ENCODE peak calls at places on chromosome 18, in eight cellular contexts. A is upper lobe of right lung; S is CD8-positive, alpha-beta memory T cell; N is transverse colon; D is ovary; K is stomach; M is CD8-positive, alpha-beta T cell; U is sigmoid colon. X is an unnamed sample.
A peak's percentile ranks its signal among the peaks of the same experiment; 100 is the strongest.

GRCh38 chr18:10122116-10122515 is 208.3 kb downstream of the VAPA start:
- DNase-seq in A (no peak), S (no peak), N (no peak), D (no peak), K (no peak), M (no peak), U (no peak), X (no peak)

GRCh38 chr18:48827321-48828200 is 123.2 kb downstream of the SMAD7 start:
- DNase-seq in A (peak; percentile 50), S (no peak), N (no peak), D (no peak), K (peak; percentile 24), M (no peak), U (peak; percentile 61), X (peak; percentile 4)

GRCh38 chr18:49464718-49465598 is 4.5 kb upstream of the DYM start:
- DNase-seq in A (no peak), S (no peak), N (no peak), D (no peak), K (no peak), M (no peak), U (no peak), X (no peak)

GRCh38 chr18:57837917-57838548 is 34.9 kb upstream of the ATP8B1 start:
- DNase-seq in A (no peak), S (no peak), N (no peak), D (no peak), K (no peak), M (no peak), U (no peak), X (no peak)

GRCh38 chr18:39453356-39453755 is 1887.8 kb upstream of the CELF4 start:
- DNase-seq in A (no peak), S (no peak), N (no peak), D (no peak), K (no peak), M (no peak), U (no peak), X (no peak)

GRCh38 chr18:45793295-45793965 is 32.0 kb upstream of the SIGLEC15 start:
- DNase-seq in A (no peak), S (no peak), N (no peak), D (no peak), K (no peak), M (no peak), U (no peak), X (peak; percentile 50)

GRCh38 chr18:58222439-58223125 is 178.6 kb downstream of the NEDD4L start:
- DNase-seq in A (no peak), S (no peak), N (no peak), D (no peak), K (no peak), M (no peak), U (no peak), X (no peak)

GRCh38 chr18:9337875-9338274 is 3.3 kb downstream of the TWSG1 start:
- DNase-seq in A (no peak), S (no peak), N (no peak), D (no peak), K (no peak), M (no peak), U (no peak), X (no peak)

GRCh38 chr18:9643549-9643948 is 29.2 kb upstream of the PPP4R1 start:
- DNase-seq in A (no peak), S (no peak), N (no peak), D (no peak), K (no peak), M (no peak), U (no peak), X (peak; percentile 76)

GRCh38 chr18:12750076-12750707 is 47.4 kb downstream of the PSMG2 start:
- DNase-seq in A (no peak), S (no peak), N (peak; percentile 40), D (no peak), K (no peak), M (no peak), U (no peak), X (no peak)

GRCh38 chr18:36402765-36403396 is 105.4 kb downstream of the FHOD3 start:
- DNase-seq in A (no peak), S (no peak), N (peak; percentile 21), D (peak; percentile 46), K (no peak), M (no peak), U (peak; percentile 78), X (no peak)

GRCh38 chr18:27235218-27235870 is 50.2 kb upstream of the CHST9 start:
- DNase-seq in A (no peak), S (no peak), N (no peak), D (no peak), K (no peak), M (no peak), U (no peak), X (no peak)

GRCh38 chr18:34647251-34647650 is 62.8 kb upstream of the DTNA start:
- DNase-seq in A (no peak), S (no peak), N (no peak), D (no peak), K (no peak), M (no peak), U (no peak), X (peak; percentile 43)

GRCh38 chr18:42706029-42706608 is 409.4 kb downstream of the RIT2 start:
- DNase-seq in A (no peak), S (no peak), N (no peak), D (no peak), K (no peak), M (no peak), U (no peak), X (no peak)

GRCh38 chr18:14074187-14074586 is 58.0 kb downstream of the ZNF519 start:
- DNase-seq in A (no peak), S (no peak), N (no peak), D (no peak), K (no peak), M (no peak), U (no peak), X (no peak)

GRCh38 chr18:32742620-32743019 is 30.2 kb downstream of the KLHL14 start:
- DNase-seq in A (no peak), S (no peak), N (no peak), D (no peak), K (no peak), M (no peak), U (no peak), X (no peak)

GRCh38 chr18:41761329-41762028 is 193.6 kb upstream of the PIK3C3 start:
- DNase-seq in A (no peak), S (no peak), N (no peak), D (no peak), K (no peak), M (no peak), U (no peak), X (no peak)

GRCh38 chr18:11721720-11722119 is 32.7 kb downstream of the GNAL start:
- DNase-seq in A (no peak), S (no peak), N (no peak), D (no peak), K (no peak), M (no peak), U (no peak), X (no peak)

GRCh38 chr18:11162889-11163288 is 13.5 kb upstream of the PIEZO2 start:
- DNase-seq in A (no peak), S (no peak), N (no peak), D (no peak), K (no peak), M (no peak), U (no peak), X (no peak)

GRCh38 chr18:9404565-9405060 is 70.0 kb downstream of the TWSG1 start:
- DNase-seq in A (no peak), S (no peak), N (no peak), D (no peak), K (no peak), M (peak; percentile 2), U (no peak), X (no peak)

GRCh38 chr18:7871560-7872456 is 304.7 kb downstream of the PTPRM start:
- DNase-seq in A (no peak), S (no peak), N (no peak), D (no peak), K (no peak), M (no peak), U (no peak), X (peak; percentile 33)

GRCh38 chr18:31677592-31677991 is 6.8 kb downstream of the B4GALT6 start:
- DNase-seq in A (no peak), S (no peak), N (no peak), D (no peak), K (no peak), M (no peak), U (no peak), X (no peak)

GRCh38 chr18:31672628-31673027 is 11.8 kb downstream of the B4GALT6 start:
- DNase-seq in A (no peak), S (no peak), N (no peak), D (no peak), K (no peak), M (no peak), U (no peak), X (no peak)

GRCh38 chr18:31678425-31678824 is 6.0 kb downstream of the B4GALT6 start:
- DNase-seq in A (no peak), S (no peak), N (no peak), D (no peak), K (no peak), M (no peak), U (no peak), X (no peak)

GRCh38 chr18:31671951-31672350 is 12.4 kb downstream of the B4GALT6 start:
- DNase-seq in A (no peak), S (no peak), N (no peak), D (no peak), K (no peak), M (no peak), U (no peak), X (no peak)

GRCh38 chr18:31675404-31675803 is 9.0 kb downstream of the B4GALT6 start:
- DNase-seq in A (no peak), S (no peak), N (no peak), D (no peak), K (no peak), M (no peak), U (no peak), X (no peak)
- H3K4me1 ChIP-seq in A (no peaks in the 10 kb centered on the region), S (no peaks in the 10 kb centered on the region), N (peaks cover 6% of the 10 kb centered on the region), D (peaks cover 6% of the 10 kb centered on the region), K (peaks cover 19% of the 10 kb centered on the region), M (no peaks in the 10 kb centered on the region), U (no peaks in the 10 kb centered on the region), X (peaks cover 26% of the 10 kb centered on the region)

GRCh38 chr18:5772706-5773105 is 122.6 kb downstream of the TMEM200C start:
- DNase-seq in A (no peak), S (no peak), N (no peak), D (no peak), K (no peak), M (no peak), U (no peak), X (no peak)
- H3K4me3 ChIP-seq in A (no peak overlapping the region), S (no peak overlapping the region), N (no peak overlapping the region), D (no peak overlapping the region), K (no peak overlapping the region), M (no peak overlapping the region), U (no peak overlapping the region), X (no peak overlapping the region)

DNA sequence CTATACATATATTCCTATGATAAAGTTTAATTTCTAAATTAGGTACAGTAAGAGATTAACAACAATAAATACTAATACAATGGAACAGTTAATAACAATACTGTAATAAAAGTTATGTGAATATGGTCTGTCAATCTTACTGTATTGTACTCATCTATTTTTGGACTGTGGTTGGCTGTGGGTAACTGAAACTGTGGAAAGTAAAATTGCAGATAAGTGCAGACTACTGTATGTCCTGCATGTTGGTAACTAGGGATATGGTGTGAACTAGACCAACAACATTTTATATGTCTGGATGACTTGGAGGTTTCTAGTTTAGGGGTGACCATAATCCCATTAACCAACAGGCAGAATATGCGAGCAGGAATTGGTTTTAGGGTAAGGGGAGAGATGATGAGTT is 23.3 kb downstream of the PHLPP1 start:
- DNase-seq in A (no peak), S (no peak), N (no peak), D (no peak), K (no peak), M (no peak), U (no peak), X (no peak)
- H3K9me3 ChIP-seq in A (no peaks in the 10 kb centered on the region), S (no peaks in the 10 kb centered on the region), N (no peaks in the 10 kb centered on the region), D (no peaks in the 10 kb centered on the region), K (no peaks in the 10 kb centered on the region), M (no peaks in the 10 kb centered on the region), U (no peaks in the 10 kb centered on the region), X (no peaks in the 10 kb centered on the region)

GRCh38 chr18:23456835-23457234 is 3.7 kb downstream of the RIOK3 start:
- DNase-seq in A (no peak), S (no peak), N (no peak), D (no peak), K (no peak), M (no peak), U (no peak), X (no peak)
- H3K4me1 ChIP-seq in A (peaks cover 68% of the 10 kb centered on the region), S (peaks cover 65% of the 10 kb centered on the region), N (peaks cover 62% of the 10 kb centered on the region), D (peaks cover 9% of the 10 kb centered on the region), K (peaks cover 56% of the 10 kb centered on the region), M (peaks cover 66% of the 10 kb centered on the region), U (no peaks in the 10 kb centered on the region), X (peaks cover 23% of the 10 kb centered on the region)

X was measured in Caco-2.